ENCODE peak calls at places on chromosomes 3 and 15, in seven cellular contexts. K is lower lobe of right lung, F is brain microvascular endothelial cell, A is EL, R is hippocampal formation, I is cardiac muscle cell, Q is LHCN-M2. G is an unnamed sample.

GRCh38 chr3:43153189-43154083 is 47.6 kb upstream of the POMGNT2 start:
- DNase-seq in K (no peak), F (no peak), A (peak; percentile 66), R (peak; percentile 37), I (peak; percentile 74), Q (peak; percentile 36), G (no peak)

GRCh38 chr3:149703474-149703873 is 45.6 kb upstream of the WWTR1 start:
- DNase-seq in K (no peak), F (no peak), A (peak; percentile 29), R (no peak), I (peak; percentile 29), Q (peak; percentile 51), G (no peak)

GRCh38 chr3:159804726-159805410 is 183.8 kb upstream of the IL12A start:
- DNase-seq in K (peak; percentile 49), F (peak; percentile 87), A (peak; percentile 89), R (peak; percentile 88), I (peak; percentile 94), Q (peak; percentile 82), G (peak; percentile 71)

GRCh38 chr15:90184119-90184785 is 16.9 kb upstream of the SEMA4B start:
- DNase-seq in K (peak; percentile 86), F (no peak), A (peak; percentile 57), R (peak; percentile 31), I (peak; percentile 92), Q (peak; percentile 43), G (no peak)

GRCh38 chr15:58282060-58282708 is 144.0 kb downstream of the AQP9 start:
- DNase-seq in K (no peak), F (no peak), A (no peak), R (no peak), I (no peak), Q (no peak), G (no peak)

GRCh38 chr15:58269455-58270414 is 131.6 kb downstream of the AQP9 start:
- DNase-seq in K (no peak), F (peak; percentile 51), A (peak; percentile 62), R (peak; percentile 44), I (peak; percentile 80), Q (peak; percentile 60), G (peak; percentile 61)

GRCh38 chr15:30990451-30991300 is 752 bp downstream of the MTMR10 start:
- DNase-seq in K (no peak), F (no peak), A (peak; percentile 40), R (no peak), I (no peak), Q (peak; percentile 27), G (no peak)

GRCh38 chr3:50383750-50384149 is 24.4 kb upstream of the TMEM115 start:
- DNase-seq in K (no peak), F (no peak), A (no peak), R (no peak), I (no peak), Q (no peak), G (no peak)

GRCh38 chr3:159669024-159669476 is 319.6 kb upstream of the IL12A start:
- DNase-seq in K (no peak), F (peak; percentile 14), A (peak; percentile 40), R (no peak), I (peak; percentile 63), Q (peak; percentile 5), G (no peak)

GRCh38 chr3:143121240-143122088 is 1.9 kb downstream of the CHST2 start:
- DNase-seq in K (peak; percentile 57), F (peak; percentile 86), A (peak; percentile 77), R (no peak), I (peak; percentile 82), Q (peak; percentile 21), G (peak; percentile 60)

GRCh38 chr3:162400697-162401096 is 904.1 kb downstream of the OTOL1 start:
- DNase-seq in K (no peak), F (no peak), A (no peak), R (no peak), I (no peak), Q (peak; percentile 29), G (no peak)

GRCh38 chr15:42672444-42672843 is 64.5 kb downstream of the CDAN1 start:
- DNase-seq in K (no peak), F (no peak), A (no peak), R (no peak), I (no peak), Q (no peak), G (no peak)

GRCh38 chr15:58562135-58562534 is 130.3 kb downstream of the LIPC start:
- DNase-seq in K (no peak), F (no peak), A (no peak), R (no peak), I (no peak), Q (peak; percentile 15), G (no peak)

GRCh38 chr15:57218826-57219576 is 157.3 kb upstream of the CGNL1 start:
- DNase-seq in K (no peak), F (peak; percentile 76), A (peak; percentile 90), R (peak; percentile 33), I (peak; percentile 96), Q (peak; percentile 95), G (peak; percentile 27)

GRCh38 chr15:27028836-27029482 is 58.0 kb downstream of the GABRG3 start:
- DNase-seq in K (no peak), F (no peak), A (no peak), R (peak; percentile 11), I (no peak), Q (no peak), G (no peak)

GRCh38 chr15:66252411-66253295 is 897 bp downstream of the MEGF11 start:
- DNase-seq in K (peak; percentile 64), F (peak; percentile 9), A (peak; percentile 52), R (no peak), I (peak; percentile 50), Q (no peak), G (peak; percentile 94)

GRCh38 chr15:98763179-98763578 is 114.8 kb downstream of the IGF1R start:
- DNase-seq in K (no peak), F (no peak), A (no peak), R (no peak), I (no peak), Q (no peak), G (no peak)

GRCh38 chr3:74393426-74393825 is 221.0 kb downstream of the CNTN3 start:
- DNase-seq in K (no peak), F (no peak), A (no peak), R (no peak), I (no peak), Q (no peak), G (no peak)

GRCh38 chr15:73051402-73051810 is 857 bp upstream of the NEO1 start:
- DNase-seq in K (peak; percentile 67), F (no peak), A (no peak), R (no peak), I (no peak), Q (no peak), G (peak; percentile 78)

GRCh38 chr3:194930439-194931204 is 244.9 kb downstream of the FAM43A start:
- DNase-seq in K (no peak), F (peak; percentile 58), A (peak; percentile 92), R (no peak), I (peak; percentile 88), Q (no peak), G (peak; percentile 40)

GRCh38 chr15:42955518-42955917 is 34.9 kb upstream of the TTBK2 start:
- DNase-seq in K (no peak), F (peak; percentile 59), A (peak; percentile 65), R (no peak), I (peak; percentile 12), Q (peak; percentile 86), G (no peak)

GRCh38 chr3:152683521-152683999 is 151.4 kb upstream of the P2RY1 start:
- DNase-seq in K (no peak), F (no peak), A (no peak), R (no peak), I (no peak), Q (no peak), G (no peak)

GRCh38 chr3:149000207-149000745 is 8.9 kb downstream of the GYG1 start:
- DNase-seq in K (no peak), F (no peak), A (no peak), R (no peak), I (peak; percentile 74), Q (no peak), G (no peak)

GRCh38 chr15:61830536-61831330 is 229.5 kb downstream of the VPS13C start:
- DNase-seq in K (no peak), F (no peak), A (no peak), R (no peak), I (no peak), Q (no peak), G (peak; percentile 54)

GRCh38 chr3:190384241-190384863 is 3.6 kb upstream of the CLDN16 start:
- DNase-seq in K (no peak), F (peak; percentile 67), A (peak; percentile 42), R (no peak), I (peak; percentile 60), Q (peak; percentile 78), G (no peak)

GRCh38 chr3:60552581-60552980 is 698.7 kb downstream of the FHIT start:
- DNase-seq in K (no peak), F (no peak), A (no peak), R (no peak), I (no peak), Q (no peak), G (no peak)

GRCh38 chr3:182323898-182324297 is 469.4 kb upstream of the ATP11B start:
- DNase-seq in K (no peak), F (no peak), A (no peak), R (no peak), I (no peak), Q (no peak), G (no peak)

G was measured in SK-N-SH.